ENCODE peak calls at places on chromosomes 4 and X, in eight cellular contexts. P, D, F, B, Q, N, J and V are unnamed samples.

GRCh38 chr4:182808673-182809416 is 108.3 kb downstream of the DCTD start:
- DNase-seq in P (no peak), D (no peak), F (no peak), B (no peak), Q (peak), N (no peak), J (peak), V (no peak)

GRCh38 chr4:165813606-165814005 is 59.4 kb upstream of the TLL1 start:
- DNase-seq in P (no peak), D (no peak), F (no peak), B (no peak), Q (no peak), N (no peak), J (no peak), V (no peak)

GRCh38 chr4:24642941-24643628 is 58.7 kb upstream of the DHX15 start:
- DNase-seq in P (no peak), D (no peak), F (no peak), B (no peak), Q (no peak), N (peak), J (no peak), V (no peak)

GRCh38 chr4:47879458-47879857 is 34.9 kb downstream of the NFXL1 start:
- DNase-seq in P (no peak), D (no peak), F (no peak), B (no peak), Q (no peak), N (no peak), J (no peak), V (no peak)

GRCh38 chrX:150361777-150362351 is 1.3 kb upstream of the MAMLD1 start:
- DNase-seq in P (peak), D (no peak), F (peak), B (peak), Q (no peak), N (no peak), J (no peak), V (no peak)

GRCh38 chr4:176467011-176467410 is 147.2 kb downstream of the SPCS3 start:
- DNase-seq in P (no peak), D (no peak), F (no peak), B (no peak), Q (no peak), N (no peak), J (no peak), V (no peak)

GRCh38 chr4:40241936-40242590 is 45.2 kb downstream of the RHOH start:
- DNase-seq in P (no peak), D (no peak), F (no peak), B (no peak), Q (no peak), N (no peak), J (no peak), V (no peak)

GRCh38 chrX:154840856-154841255 is 6.4 kb upstream of the SMIM9 start:
- DNase-seq in P (no peak), D (no peak), F (no peak), B (no peak), Q (no peak), N (peak), J (peak), V (no peak)

GRCh38 chr4:145216532-145216931 is 36.1 kb upstream of the OTUD4 start:
- DNase-seq in P (no peak), D (no peak), F (no peak), B (no peak), Q (no peak), N (no peak), J (peak), V (no peak)

GRCh38 chrX:38215141-38215540 is 5.5 kb downstream of the SRPX start:
- DNase-seq in P (no peak), D (peak), F (no peak), B (no peak), Q (no peak), N (no peak), J (no peak), V (no peak)

GRCh38 chr4:128770807-128771206 is 38.7 kb upstream of the JADE1 start:
- DNase-seq in P (no peak), D (no peak), F (no peak), B (no peak), Q (no peak), N (no peak), J (no peak), V (no peak)

GRCh38 chrX:132956421-132957210 is 1.8 kb downstream of the HS6ST2 start:
- DNase-seq in P (no peak), D (peak), F (peak), B (peak), Q (no peak), N (no peak), J (peak), V (no peak)

GRCh38 chrX:71053217-71053621 is 14.9 kb downstream of the SNX12 start:
- DNase-seq in P (no peak), D (no peak), F (no peak), B (no peak), Q (no peak), N (no peak), J (peak), V (no peak)

GRCh38 chrX:37754518-37754917 is 25.3 kb upstream of the CYBB start:
- DNase-seq in P (no peak), D (no peak), F (no peak), B (no peak), Q (no peak), N (no peak), J (no peak), V (no peak)

GRCh38 chrX:120309873-120310730 is 1.2 kb downstream of the TMEM255A start:
- DNase-seq in P (no peak), D (peak), F (no peak), B (no peak), Q (no peak), N (peak), J (no peak), V (no peak)

GRCh38 chr4:83082777-83083176 is 31.8 kb downstream of the PLAC8 start:
- DNase-seq in P (no peak), D (no peak), F (no peak), B (no peak), Q (no peak), N (peak), J (no peak), V (no peak)

GRCh38 chr4:1400861-1401408 is 5.3 kb downstream of the NKX1-1 start:
- DNase-seq in P (no peak), D (no peak), F (no peak), B (no peak), Q (no peak), N (no peak), J (peak), V (peak)

GRCh38 chrX:95903490-95903889 is 781.2 kb upstream of the DIAPH2 start:
- DNase-seq in P (no peak), D (no peak), F (no peak), B (no peak), Q (no peak), N (no peak), J (no peak), V (no peak)
- TF ChIP-seq CTCF in P (no peak), D (no peak), F (no peak), B (no peak), Q (no peak), N (no peak), J (no peak), V (peak)

DNA sequence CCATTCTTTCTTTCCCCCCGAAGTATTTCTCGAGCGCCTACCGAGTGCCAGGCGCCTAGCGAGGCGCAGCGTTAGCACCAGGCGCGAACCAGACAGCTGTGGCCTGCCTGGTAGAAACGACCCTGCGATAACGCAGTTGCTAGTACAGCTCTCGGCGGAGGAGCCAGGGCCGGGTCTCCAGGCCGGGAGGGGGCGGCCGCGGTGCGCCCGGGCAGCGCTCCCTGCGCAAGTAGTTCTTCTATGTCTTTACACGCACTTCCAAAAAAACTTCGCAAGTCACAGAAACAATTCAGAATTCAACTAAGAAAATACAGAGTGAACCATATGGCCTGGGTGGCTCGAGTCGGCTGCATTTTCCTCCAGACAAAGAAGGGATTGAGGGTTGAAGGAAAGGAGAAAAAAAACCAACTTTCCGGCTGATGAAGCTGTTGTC is 7.0 kb upstream of the NEUROG2 start:
- DNase-seq in P (no peak), D (no peak), F (no peak), B (peak), Q (no peak), N (no peak), J (peak), V (no peak)
- TF ChIP-seq CTCF in P (no peak), D (no peak), F (no peak), B (no peak), Q (no peak), N (no peak), J (peak), V (no peak)

GRCh38 chr4:6674500-6675149 is 19.1 kb upstream of the S100P start:
- DNase-seq in P (no peak), D (no peak), F (no peak), B (no peak), Q (peak), N (peak), J (peak), V (no peak)

GRCh38 chr4:6671648-6672047 is 22.0 kb upstream of the S100P start:
- DNase-seq in P (no peak), D (no peak), F (no peak), B (no peak), Q (no peak), N (no peak), J (no peak), V (peak)

GRCh38 chr4:6676722-6677558 is 16.7 kb upstream of the S100P start:
- DNase-seq in P (no peak), D (no peak), F (no peak), B (peak), Q (no peak), N (no peak), J (no peak), V (no peak)

GRCh38 chr4:6672131-6672530 is 21.5 kb upstream of the S100P start:
- DNase-seq in P (no peak), D (no peak), F (no peak), B (no peak), Q (no peak), N (no peak), J (no peak), V (no peak)

GRCh38 chr4:6673660-6674499 is 19.8 kb upstream of the S100P start:
- DNase-seq in P (peak), D (peak), F (peak), B (peak), Q (peak), N (peak), J (peak), V (peak)
- TF ChIP-seq CTCF in P (no peak), D (no peak), F (no peak), B (no peak), Q (no peak), N (no peak), J (no peak), V (no peak)

GRCh38 chrX:74453178-74453577 is 31.9 kb downstream of the SLC16A2 start:
- DNase-seq in P (no peak), D (no peak), F (no peak), B (no peak), Q (no peak), N (no peak), J (no peak), V (no peak)

GRCh38 chrX:74464722-74465121 is 43.4 kb downstream of the SLC16A2 start:
- DNase-seq in P (no peak), D (no peak), F (no peak), B (no peak), Q (no peak), N (no peak), J (no peak), V (no peak)

GRCh38 chrX:74461384-74461783 is 40.1 kb downstream of the SLC16A2 start:
- DNase-seq in P (no peak), D (no peak), F (no peak), B (no peak), Q (no peak), N (no peak), J (no peak), V (no peak)

GRCh38 chrX:74458738-74459137 is 37.4 kb downstream of the SLC16A2 start:
- DNase-seq in P (no peak), D (no peak), F (no peak), B (no peak), Q (no peak), N (peak), J (no peak), V (no peak)
- TF ChIP-seq CTCF in P (no peak), D (no peak), F (no peak), B (no peak), Q (no peak), N (peak), J (no peak), V (peak)

DNA sequence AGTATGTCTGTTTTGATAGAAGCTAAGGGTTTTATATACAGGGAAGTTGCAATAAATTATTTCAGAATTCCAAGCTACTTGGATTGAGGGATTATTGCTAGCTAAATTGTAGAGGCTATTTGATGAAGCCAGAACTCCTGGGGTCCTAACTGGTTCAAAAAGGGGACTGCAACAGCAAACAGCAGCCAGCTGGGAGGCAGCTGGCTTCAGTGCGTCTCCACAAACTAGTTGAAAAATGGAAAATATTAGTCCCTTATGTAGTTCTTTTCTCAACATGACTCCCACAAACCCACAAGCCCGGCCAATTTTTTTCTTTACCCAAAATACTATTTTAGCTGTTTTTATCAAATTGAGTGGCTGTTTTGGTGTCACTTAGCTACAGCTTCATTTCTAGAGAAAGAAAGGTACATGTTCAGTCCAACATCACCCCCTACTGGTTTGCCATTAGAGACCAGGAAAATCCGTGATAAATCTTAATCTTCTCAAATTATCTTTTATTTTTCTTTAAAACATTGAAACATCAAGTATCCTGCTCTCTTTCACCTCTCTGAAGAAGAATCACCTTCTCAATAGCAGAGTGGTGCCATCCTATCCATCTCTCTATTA is 97.2 kb downstream of the GUCY2F start:
- DNase-seq in P (no peak), D (no peak), F (no peak), B (no peak), Q (no peak), N (no peak), J (peak), V (no peak)
- TF ChIP-seq CTCF in P (no peak), D (peak), F (peak), B (no peak), Q (no peak), N (peak), J (no peak), V (peak)

DNA sequence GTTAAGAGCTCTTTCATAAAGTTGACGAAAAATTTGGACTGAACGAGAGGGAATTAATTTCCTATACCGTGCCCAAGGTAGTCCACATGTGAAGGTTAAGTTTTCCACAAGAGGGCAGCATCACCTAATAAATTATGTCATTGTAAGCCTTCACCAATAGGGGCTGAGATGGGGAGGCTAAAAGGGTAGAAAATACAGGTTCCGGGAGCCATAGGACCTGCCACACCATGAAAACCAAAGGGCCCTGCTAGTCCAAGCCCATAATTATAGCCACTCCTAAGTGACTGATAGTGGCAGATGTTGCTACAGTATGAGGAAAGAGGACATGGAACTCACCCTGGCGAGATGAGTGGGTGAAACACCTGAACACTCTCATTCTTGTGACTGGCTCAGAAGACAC is 122.2 kb downstream of the SHROOM4 start:
- DNase-seq in P (no peak), D (no peak), F (no peak), B (no peak), Q (no peak), N (no peak), J (peak), V (no peak)
- TF ChIP-seq CTCF in P (peak), D (peak), F (peak), B (peak), Q (peak), N (peak), J (peak), V (peak)

GRCh38 chr4:103359900-103360299 is 161.8 kb upstream of the CENPE start:
- DNase-seq in P (no peak), D (no peak), F (no peak), B (no peak), Q (no peak), N (no peak), J (no peak), V (no peak)

GRCh38 chr4:103365285-103365684 is 167.1 kb upstream of the CENPE start:
- DNase-seq in P (no peak), D (no peak), F (no peak), B (no peak), Q (no peak), N (no peak), J (no peak), V (no peak)

GRCh38 chr4:103364066-103364465 is 165.9 kb upstream of the CENPE start:
- DNase-seq in P (no peak), D (no peak), F (no peak), B (no peak), Q (no peak), N (no peak), J (no peak), V (no peak)

GRCh38 chr4:103361926-103362325 is 163.8 kb upstream of the CENPE start:
- DNase-seq in P (no peak), D (no peak), F (no peak), B (no peak), Q (no peak), N (no peak), J (no peak), V (no peak)
- TF ChIP-seq CTCF in P (no peak), D (no peak), F (no peak), B (no peak), Q (no peak), N (no peak), J (no peak), V (no peak)